ENCODE peak calls at places on chromosomes 4 and X, in four cellular contexts. W, S, N and Q are unnamed samples.

GRCh38 chr4:15451866-15452765 is 17.6 kb upstream of the CC2D2A start:
- DNase-seq in S (no peak), N (no peak), W (no peak), Q (no peak)

GRCh38 chrX:118496763-118497079 is 1.1 kb downstream of the DOCK11 start:
- DNase-seq in N (no peak), W (no peak), S (no peak), Q (no peak)

GRCh38 chr4:122701061-122701460 is 31.4 kb upstream of the BBS12 start:
- DNase-seq in S (no peak), W (no peak), N (no peak), Q (no peak)

GRCh38 chrX:15619053-15619772 is 18.5 kb upstream of the ACE2 start:
- DNase-seq in N (no peak), S (no peak), W (no peak), Q (peak; percentile 83)

GRCh38 chr4:184453402-184454160 is 20.8 kb downstream of the IRF2 start:
- DNase-seq in W (no peak), N (no peak), S (no peak), Q (peak; percentile 79)

GRCh38 chrX:51878056-51878455 is 15.4 kb upstream of the MAGED1 start:
- DNase-seq in N (no peak), W (no peak), S (no peak), Q (no peak)

GRCh38 chr4:40119344-40119743 is 62.7 kb downstream of the N4BP2 start:
- DNase-seq in N (no peak), W (no peak), S (no peak), Q (peak; percentile 19)

GRCh38 chr4:46999584-46999983 is 6.2 kb upstream of the GABRA4 start:
- DNase-seq in S (no peak), W (no peak), N (no peak), Q (no peak)

GRCh38 chrX:9374537-9374936 is 90.3 kb upstream of the TBL1X start:
- DNase-seq in W (no peak), N (no peak), S (no peak), Q (no peak)

GRCh38 chr4:56028165-56028564 is 79.4 kb downstream of the CEP135 start:
- DNase-seq in N (no peak), W (no peak), S (no peak), Q (no peak)

GRCh38 chr4:48739560-48740019 is 40.5 kb downstream of the FRYL start:
- DNase-seq in N (no peak), W (no peak), S (no peak), Q (no peak)

GRCh38 chr4:121666091-121666679 is 30.6 kb downstream of the ANXA5 start:
- DNase-seq in N (no peak), W (no peak), S (no peak), Q (no peak)

GRCh38 chrX:99798951-99799350 is 611.1 kb downstream of the PCDH19 start:
- DNase-seq in W (no peak), N (no peak), S (no peak), Q (no peak)

GRCh38 chr4:127182687-127183086 is 450.1 kb upstream of the INTU start:
- DNase-seq in W (no peak), N (no peak), S (no peak), Q (no peak)

GRCh38 chrX:105822138-105823091 is at the start of gene NRK:
- DNase-seq in N (no peak), S (peak; percentile 63), W (peak; percentile 51), Q (peak; percentile 35)

GRCh38 chrX:31658360-31658759 is 586.5 kb upstream of the FTHL17 start:
- DNase-seq in W (no peak), N (no peak), S (no peak), Q (peak; percentile 11)

GRCh38 chr4:77240469-77241066 is 83.6 kb downstream of the CCNG2 start:
- DNase-seq in W (peak; percentile 82), N (peak; percentile 72), S (peak; percentile 93), Q (peak; percentile 79)

GRCh38 chrX:72572248-72573157 is at the start of gene HDAC8:
- DNase-seq in N (peak; percentile 64), S (peak; percentile 61), W (peak; percentile 65), Q (peak; percentile 88)

GRCh38 chr4:184885602-184886001 is 59.8 kb upstream of the ACSL1 start:
- DNase-seq in W (no peak), S (no peak), N (no peak), Q (no peak)

GRCh38 chr4:47075241-47075640 is 43.9 kb downstream of the GABRB1 start:
- DNase-seq in W (no peak), N (no peak), S (no peak), Q (no peak)

GRCh38 chr4:109079177-109079576 is 223.3 kb downstream of the COL25A1 start:
- DNase-seq in W (no peak), N (no peak), S (no peak), Q (no peak)

GRCh38 chr4:5511791-5512190 is 196.6 kb downstream of the EVC2 start:
- DNase-seq in S (no peak), N (no peak), W (no peak), Q (no peak)

GRCh38 chr4:4461850-4462249 is 74.9 kb downstream of the NSG1 start:
- DNase-seq in N (no peak), W (no peak), S (no peak), Q (no peak)

GRCh38 chr4:14920759-14921313 is 81.4 kb upstream of the CPEB2 start:
- DNase-seq in S (no peak), W (no peak), N (no peak), Q (peak; percentile 25)

GRCh38 chr4:159178147-159178541 is 75.3 kb downstream of the RAPGEF2 start:
- DNase-seq in N (no peak), W (no peak), S (no peak), Q (no peak)

GRCh38 chrX:15301924-15302323 is 13.5 kb downstream of the ASB11 start:
- DNase-seq in W (no peak), S (no peak), N (no peak), Q (peak; percentile 0)

GRCh38 chr4:4912155-4912554 is 52.7 kb downstream of the MSX1 start:
- DNase-seq in S (no peak), N (no peak), W (no peak), Q (no peak)

GRCh38 chr4:113449407-113449974 is 312.0 kb downstream of the CAMK2D start:
- DNase-seq in N (no peak), S (no peak), W (no peak), Q (no peak)

GRCh38 chr4:40586729-40587128 is 42.9 kb downstream of the RBM47 start:
- DNase-seq in S (no peak), W (no peak), N (no peak), Q (no peak)

GRCh38 chr4:39044947-39045734 is 12.9 kb upstream of the TMEM156 start:
- DNase-seq in N (peak; percentile 11), S (peak; percentile 65), W (peak; percentile 44), Q (peak; percentile 46)

GRCh38 chr4:39042365-39042764 is 10.2 kb upstream of the TMEM156 start:
- DNase-seq in W (no peak), N (no peak), S (no peak), Q (no peak)

GRCh38 chr4:39043697-39044363 is 11.6 kb upstream of the TMEM156 start:
- DNase-seq in N (no peak), S (no peak), W (no peak), Q (peak; percentile 14)

GRCh38 chr4:39044364-39044946 is 12.2 kb upstream of the TMEM156 start:
- DNase-seq in N (peak; percentile 91), W (peak; percentile 94), S (peak; percentile 89), Q (peak; percentile 97)

DNA sequence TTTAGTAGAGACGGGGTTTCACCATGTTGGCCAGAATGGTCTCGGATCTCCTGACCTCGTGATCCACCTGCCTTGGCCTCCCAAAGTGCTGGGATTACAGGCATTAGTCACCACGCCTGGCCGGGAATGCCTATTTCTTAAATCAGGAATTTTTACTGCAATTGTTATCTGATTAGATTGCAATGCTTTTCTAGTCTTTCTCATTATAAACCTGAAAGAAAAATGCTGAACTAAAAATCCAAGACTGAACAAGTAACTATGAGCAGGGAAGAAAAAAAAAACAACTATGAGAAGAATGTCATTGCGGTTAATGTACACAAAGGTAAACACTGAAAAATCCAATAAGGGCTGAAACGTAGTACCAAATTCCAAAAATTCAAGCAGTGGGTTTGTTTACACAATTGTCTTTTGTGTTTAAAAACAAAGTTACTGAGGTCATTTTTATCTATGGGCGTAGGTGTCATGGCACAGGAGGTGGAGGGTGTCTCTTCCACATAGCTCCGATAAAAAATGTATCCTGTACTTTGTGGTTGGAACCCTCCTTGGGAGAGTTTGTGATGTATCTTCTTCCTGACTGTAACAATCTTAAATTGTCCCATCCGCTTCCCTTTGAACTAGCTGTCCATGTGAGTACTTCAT is 11.0 kb upstream of the TMEM156 start:
- DNase-seq in N (no peak), W (no peak), S (no peak), Q (peak; percentile 32)
- H3K23ac ChIP-seq in N (no peak overlapping the region), W (no peak overlapping the region), S (no peak overlapping the region), Q (no peak overlapping the region)

GRCh38 chr4:2879026-2879425 is 35.4 kb downstream of the ADD1 start:
- DNase-seq in S (no peak), N (no peak), W (no peak), Q (no peak)

GRCh38 chr4:2878346-2878745 is 34.7 kb downstream of the ADD1 start:
- DNase-seq in W (no peak), S (no peak), N (no peak), Q (no peak)

GRCh38 chr4:2881431-2881830 is 37.8 kb downstream of the ADD1 start:
- DNase-seq in W (no peak), S (no peak), N (no peak), Q (no peak)

GRCh38 chr4:2886161-2886560 is 42.5 kb downstream of the ADD1 start:
- DNase-seq in N (no peak), S (no peak), W (no peak), Q (no peak)

DNA sequence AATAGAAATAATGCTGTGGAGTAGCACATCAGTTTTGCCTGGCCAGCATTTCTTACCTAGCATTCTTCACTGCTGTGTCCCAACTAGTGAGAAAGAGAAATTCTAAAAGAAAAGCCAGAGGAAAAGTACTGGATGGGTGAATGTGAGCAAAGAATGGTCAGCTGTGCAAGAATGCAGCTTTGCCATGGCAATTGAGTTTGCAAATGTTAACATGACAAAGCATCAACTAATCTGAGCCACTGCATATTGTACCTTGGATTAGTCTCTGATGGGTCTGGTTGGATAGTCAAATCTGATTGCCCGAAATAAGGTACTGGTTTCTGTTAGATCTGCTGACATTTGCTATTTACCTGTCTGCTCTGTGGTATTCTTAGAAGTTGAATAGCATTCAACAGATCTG is 38.7 kb downstream of the ADD1 start:
- DNase-seq in S (no peak), W (no peak), N (no peak), Q (no peak)
- H3K79me1 ChIP-seq in S (no peaks in the 10 kb centered on the region), W (no peaks in the 10 kb centered on the region), N (peaks cover 3% of the 10 kb centered on the region), Q (peaks cover 15% of the 10 kb centered on the region)

GRCh38 chrX:45351478-45351877 is 150.8 kb upstream of the DIPK2B start:
- DNase-seq in N (no peak), S (no peak), W (no peak), Q (no peak)
- H4K8ac ChIP-seq in N (no peak overlapping the region), S (no peak overlapping the region), W (no peak overlapping the region), Q (no peak overlapping the region)

DNA sequence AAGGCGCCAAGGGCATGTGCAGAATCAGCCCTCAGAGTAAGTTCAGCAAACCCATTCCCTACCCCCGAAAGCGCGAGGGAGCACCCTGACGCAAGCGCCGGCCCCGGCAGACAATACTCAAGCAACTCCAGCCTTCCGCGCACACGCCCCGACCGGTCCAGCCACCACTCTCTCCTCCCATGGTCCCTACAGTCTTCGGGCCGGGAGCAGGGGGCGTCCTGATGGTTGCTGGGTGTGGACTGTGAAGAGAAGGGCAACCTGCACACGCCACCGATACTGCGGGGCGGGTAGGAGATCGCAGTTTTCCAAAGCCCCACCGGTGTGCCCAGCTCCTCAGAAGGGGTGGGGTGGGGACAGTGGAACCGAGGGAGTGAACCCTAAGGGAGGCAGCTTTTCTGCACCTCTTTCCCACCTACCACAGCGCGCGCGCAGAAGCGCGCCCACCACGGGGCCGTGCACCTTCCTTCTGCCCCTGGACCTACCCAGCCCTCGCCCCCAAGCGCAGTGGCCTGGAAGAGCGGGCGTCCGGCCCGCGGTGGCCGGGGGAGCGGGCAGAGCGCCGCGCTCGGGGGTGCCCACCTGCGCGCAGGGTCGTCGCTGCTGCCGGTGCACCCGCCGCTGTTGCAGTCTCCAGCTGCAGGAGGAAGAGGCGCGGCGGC is 650.2 kb upstream of the DIPK2B start:
- DNase-seq in N (no peak), S (peak; percentile 48), W (peak; percentile 30), Q (peak; percentile 72)
- H3K23ac ChIP-seq in N (peak overlapping the region; percentile 31), S (no peak overlapping the region), W (no peak overlapping the region), Q (peak overlapping the region; percentile 85)